ENCODE peak calls at places on chromosomes 7 and 10, in five cellular contexts. R is progenitor cell of endocrine pancreas, T is GM12865, E is HCT116, D is GM12864. H is an unnamed sample.
A peak's percentile ranks its signal among the peaks of the same experiment; 100 is the strongest.

GRCh38 chr7:30968747-30969603 is 5.2 kb downstream of the GHRHR start:
- DNase-seq in R (no peak), T (no peak), E (no peak), D (no peak), H (no peak)

GRCh38 chr10:11863353-11864105 is 40.4 kb downstream of the PROSER2 start:
- DNase-seq in R (no peak), T (peak; percentile 88), E (no peak), D (peak; percentile 63), H (no peak)

GRCh38 chr7:107767391-107767790 is 23.4 kb downstream of the CBLL1 start:
- DNase-seq in R (no peak), T (no peak), E (no peak), D (no peak), H (no peak)

GRCh38 chr7:112202819-112203218 is 3.4 kb downstream of the DOCK4 start:
- DNase-seq in R (no peak), T (peak; percentile 39), E (no peak), D (peak; percentile 8), H (no peak)

GRCh38 chr7:48298779-48299178 is 127.5 kb downstream of the ABCA13 start:
- DNase-seq in R (no peak), T (peak; percentile 39), E (no peak), D (peak; percentile 8), H (no peak)

GRCh38 chr7:151168022-151168786 is 710 bp upstream of the GBX1 start:
- DNase-seq in R (peak; percentile 54), T (peak; percentile 30), E (no peak), D (no peak), H (peak; percentile 70)

GRCh38 chr7:34333925-34334324 is 324.1 kb upstream of the NPSR1 start:
- DNase-seq in R (no peak), T (no peak), E (no peak), D (no peak), H (no peak)

GRCh38 chr10:126422561-126422960 is 34.3 kb upstream of the ADAM12 start:
- DNase-seq in R (no peak), T (no peak), E (no peak), D (no peak), H (no peak)

GRCh38 chr10:43230101-43230908 is 36.6 kb downstream of the RASGEF1A start:
- DNase-seq in R (peak; percentile 9), T (no peak), E (no peak), D (no peak), H (peak; percentile 8)

GRCh38 chr10:122419016-122419415 is 35.4 kb upstream of the ARMS2 start:
- DNase-seq in R (no peak), T (no peak), E (no peak), D (no peak), H (no peak)

GRCh38 chr7:132463922-132464321 is 112.3 kb downstream of the PLXNA4 start:
- DNase-seq in R (no peak), T (no peak), E (no peak), D (no peak), H (no peak)

GRCh38 chr7:159201722-159202330 is 57.2 kb upstream of the VIPR2 start:
- DNase-seq in R (no peak), T (no peak), E (no peak), D (no peak), H (no peak)

GRCh38 chr7:93736970-93737369 is 153.6 kb downstream of the TFPI2 start:
- DNase-seq in R (no peak), T (no peak), E (no peak), D (no peak), H (no peak)

GRCh38 chr10:44828515-44829142 is 82.5 kb upstream of the TMEM72 start:
- DNase-seq in R (no peak), T (no peak), E (no peak), D (no peak), H (peak; percentile 67)

GRCh38 chr7:157253850-157254249 is 83.0 kb upstream of the DNAJB6 start:
- DNase-seq in R (no peak), T (no peak), E (no peak), D (no peak), H (no peak)

GRCh38 chr7:155310425-155311114 is 12.9 kb downstream of the INSIG1 start:
- DNase-seq in R (no peak), T (no peak), E (no peak), D (no peak), H (no peak)

GRCh38 chr7:150502519-150502918 is 12.2 kb upstream of the GIMAP7 start:
- DNase-seq in R (no peak), T (no peak), E (no peak), D (no peak), H (no peak)

GRCh38 chr10:64316833-64317232 is 795.6 kb downstream of the REEP3 start:
- DNase-seq in R (no peak), T (no peak), E (no peak), D (no peak), H (no peak)

GRCh38 chr7:77685219-77685618 is 11.0 kb upstream of the RSBN1L start:
- DNase-seq in R (no peak), T (no peak), E (no peak), D (no peak), H (no peak)

GRCh38 chr7:77796960-77797359 is 1.3 kb downstream of the TMEM60 start:
- DNase-seq in R (no peak), T (no peak), E (no peak), D (no peak), H (no peak)

GRCh38 chr10:101485681-101486554 is 102.1 kb downstream of the POLL start:
- DNase-seq in R (no peak), T (no peak), E (no peak), D (no peak), H (peak; percentile 9)

GRCh38 chr7:155942226-155942950 is 130.1 kb upstream of the SHH start:
- DNase-seq in R (no peak), T (no peak), E (no peak), D (no peak), H (no peak)

DNA sequence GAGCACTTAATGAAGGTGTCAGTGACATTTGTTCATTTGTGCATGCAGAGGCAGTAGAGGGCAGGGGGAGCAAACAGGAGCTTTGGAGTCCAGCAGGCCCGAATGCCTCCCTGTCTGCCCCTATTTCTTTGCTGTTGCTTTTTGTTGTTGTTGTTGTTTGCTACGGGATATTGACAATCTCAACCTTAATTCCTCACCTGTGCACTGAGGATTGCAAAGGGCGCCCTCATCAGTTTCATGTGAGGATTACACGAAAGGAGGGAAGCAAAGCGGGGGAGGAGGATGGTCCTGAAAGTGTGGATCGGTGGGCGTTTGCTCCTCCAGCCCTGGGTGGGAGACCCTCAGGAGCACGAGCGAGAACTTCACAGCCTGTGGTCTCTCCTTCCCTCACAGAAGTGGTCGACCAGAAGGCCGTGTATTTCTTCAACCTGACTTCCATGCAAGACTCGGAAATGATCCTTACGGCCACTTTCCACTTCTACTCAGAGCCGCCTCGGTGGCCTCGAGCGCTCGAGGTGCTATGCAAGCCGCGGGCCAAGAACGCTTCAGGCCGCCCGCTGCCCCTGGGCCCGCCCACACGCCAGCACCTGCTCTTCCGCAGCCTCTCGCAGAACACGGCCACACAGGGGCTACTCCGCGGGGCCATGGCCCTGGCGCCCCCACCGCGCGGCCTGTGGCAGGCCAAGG is 9.5 kb downstream of the GDF10 start:
- DNase-seq in R (no peak), T (no peak), E (no peak), D (no peak), H (no peak)
- TF ChIP-seq CTCF in R (peak; percentile 32), T (no peak), E (peak; percentile 49), D (peak; percentile 30), H (peak; percentile 31)

DNA sequence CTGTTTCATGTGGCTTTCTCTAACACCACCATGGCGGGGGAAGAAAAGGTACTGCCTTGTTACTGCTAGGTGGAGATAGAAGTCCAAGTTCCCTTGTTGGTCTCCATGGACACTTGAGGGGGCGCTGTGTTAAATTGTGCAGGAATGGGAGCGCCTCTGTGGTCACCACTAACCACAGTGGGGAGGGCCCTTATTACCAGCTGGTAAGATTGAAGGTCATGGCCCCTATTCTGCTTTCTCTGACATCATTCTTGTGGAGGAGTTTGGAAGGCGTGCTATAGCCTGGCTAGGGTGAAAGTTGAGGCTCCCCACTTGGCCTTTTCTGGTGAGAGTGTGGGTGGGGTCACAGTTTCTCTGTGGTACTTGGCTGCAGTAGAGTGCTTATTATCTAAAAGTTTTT is 14.9 kb upstream of the MXI1 start:
- DNase-seq in R (no peak), T (peak; percentile 57), E (no peak), D (no peak), H (no peak)
- TF ChIP-seq CTCF in R (no peak), T (peak; percentile 22), E (no peak), D (peak; percentile 29), H (no peak)

DNA sequence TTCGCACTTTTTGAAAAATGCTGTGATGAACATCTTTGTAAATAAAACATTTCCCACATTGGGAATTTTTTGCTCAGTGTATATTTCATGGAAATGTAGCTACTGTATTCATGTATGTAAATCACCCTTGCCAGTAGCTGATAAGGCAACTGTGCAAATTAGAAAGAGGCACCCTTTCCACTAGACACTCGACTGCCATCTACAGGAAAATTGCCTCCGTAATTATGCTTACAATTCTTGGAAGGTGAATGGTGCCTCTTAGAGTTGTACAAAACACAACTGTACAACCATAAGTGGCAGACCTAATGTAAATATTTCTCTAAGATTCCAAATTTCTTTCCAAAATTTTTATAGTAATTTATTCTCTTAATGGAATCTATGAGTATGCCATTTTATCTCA is 491.7 kb downstream of the CCSER2 start:
- DNase-seq in R (no peak), T (peak; percentile 6), E (peak; percentile 10), D (no peak), H (no peak)
- TF ChIP-seq CTCF in R (no peak), T (peak; percentile 10), E (peak; percentile 29), D (peak; percentile 20), H (no peak)

GRCh38 chr10:125144693-125145623 is 15.4 kb downstream of the CTBP2 start:
- DNase-seq in R (no peak), T (peak; percentile 25), E (peak; percentile 61), D (no peak), H (no peak)
- TF ChIP-seq CTCF in R (peak; percentile 52), T (peak; percentile 28), E (peak; percentile 73), D (peak; percentile 37), H (peak; percentile 30)

DNA sequence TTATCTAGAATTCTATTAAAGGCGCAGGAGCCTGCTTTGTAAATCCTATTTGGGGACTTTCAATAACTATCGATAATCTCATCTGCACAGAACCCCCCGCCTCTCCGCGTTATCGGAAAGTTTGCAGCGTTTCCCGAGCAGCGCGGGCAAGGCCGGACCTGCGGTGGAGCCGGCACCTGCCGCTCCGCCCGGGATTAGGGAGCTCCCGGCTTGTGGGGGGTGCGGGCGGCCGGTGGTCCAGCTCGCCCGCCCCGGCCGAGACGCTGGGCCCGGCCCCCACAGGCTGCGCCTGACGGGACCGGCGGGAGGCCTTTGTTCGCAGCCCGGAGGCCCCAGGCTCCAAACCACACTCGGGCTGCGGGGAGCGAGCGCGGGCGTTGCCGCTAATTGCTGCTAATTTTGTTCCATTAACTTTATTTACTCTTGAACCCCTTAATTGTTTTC is 9.5 kb downstream of the UNCX start:
- DNase-seq in R (no peak), T (no peak), E (no peak), D (no peak), H (peak; percentile 38)
- TF ChIP-seq CTCF in R (no peak), T (no peak), E (no peak), D (no peak), H (no peak)

DNA sequence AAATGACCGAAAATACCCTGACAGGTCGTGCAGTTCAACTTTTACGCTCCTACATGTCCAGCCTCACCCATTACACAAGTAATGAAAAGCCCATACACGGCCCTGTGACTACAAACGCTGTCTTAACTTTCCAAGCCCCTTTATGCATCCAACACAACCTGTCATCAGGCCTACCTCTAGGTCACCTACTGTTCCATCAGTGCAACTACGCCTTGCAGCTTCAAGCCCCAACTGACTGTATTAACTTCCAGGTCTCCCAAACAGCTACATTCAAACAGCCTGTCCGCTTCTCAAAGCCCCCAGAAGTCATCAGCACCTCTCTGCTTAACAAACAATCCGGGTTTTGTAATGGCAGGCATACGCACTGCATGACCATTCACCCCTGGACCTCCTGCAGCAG is 19.2 kb downstream of the ZNF107 start:
- DNase-seq in R (no peak), T (no peak), E (no peak), D (no peak), H (no peak)
- TF ChIP-seq CTCF in R (no peak), T (no peak), E (no peak), D (peak; percentile 1), H (no peak)

H was measured in nephron progenitor cell.